ENCODE peak calls at places on chromosomes 1 and 21, in six cellular contexts. Y is sigmoid colon; K is CD8-positive, alpha-beta T cell; Q is mesothelial cell of epicardium; O is Panc1; G is prostate gland. L is an unnamed sample.

GRCh38 chr1:8439015-8439702 is 121.2 kb downstream of the SLC45A1 start:
- DNase-seq in O (no peak), G (peak), Y (peak), K (no peak), Q (peak), L (peak)

GRCh38 chr1:110203021-110203661 is 7.0 kb upstream of the KCNC4 start:
- DNase-seq in G (peak), Y (no peak), O (no peak), Q (peak), K (peak), L (no peak)

GRCh38 chr1:88204768-88205167 is 479.3 kb upstream of the PKN2 start:
- DNase-seq in Q (no peak), K (no peak), G (no peak), O (no peak), Y (no peak), L (no peak)

GRCh38 chr1:225811622-225812487 is 1.9 kb downstream of the EPHX1 start:
- DNase-seq in O (no peak), G (no peak), K (no peak), Q (no peak), Y (no peak), L (no peak)

GRCh38 chr1:232335261-232335660 is 294.7 kb downstream of the SIPA1L2 start:
- DNase-seq in G (no peak), Y (no peak), K (peak), Q (no peak), O (no peak), L (no peak)

GRCh38 chr1:109756848-109757521 is 6.7 kb downstream of the EPS8L3 start:
- DNase-seq in Q (peak), O (no peak), Y (no peak), K (peak), G (no peak), L (no peak)

GRCh38 chr21:35254006-35254751 is 205.1 kb upstream of the RUNX1 start:
- DNase-seq in K (no peak), G (peak), Q (no peak), Y (no peak), O (no peak), L (no peak)

GRCh38 chr1:26531651-26532131 is 2.1 kb downstream of the RPS6KA1 start:
- DNase-seq in Y (no peak), O (no peak), K (no peak), G (peak), Q (no peak), L (peak)

GRCh38 chr1:209583408-209583807 is at the start of gene CAMK1G:
- DNase-seq in Q (peak), Y (no peak), K (no peak), O (no peak), G (no peak), L (no peak)

GRCh38 chr1:21165632-21166031 is 11.1 kb downstream of the EIF4G3 start:
- DNase-seq in K (no peak), Q (no peak), Y (no peak), O (no peak), G (no peak), L (no peak)

GRCh38 chr1:79193211-79194079 is 186.9 kb upstream of the ADGRL4 start:
- DNase-seq in Y (no peak), Q (no peak), O (peak), G (no peak), K (no peak), L (no peak)

GRCh38 chr1:86197206-86197855 is 40.8 kb upstream of the COL24A1 start:
- DNase-seq in Q (no peak), O (no peak), K (no peak), Y (no peak), G (no peak), L (no peak)

GRCh38 chr1:175171214-175171913 is 21.2 kb downstream of the KIAA0040 start:
- DNase-seq in K (no peak), Q (no peak), Y (no peak), O (no peak), G (no peak), L (no peak)

GRCh38 chr1:175166746-175167145 is 25.8 kb downstream of the KIAA0040 start:
- DNase-seq in Y (no peak), O (no peak), Q (no peak), K (no peak), G (no peak), L (no peak)

GRCh38 chr1:175169305-175170018 is 23.1 kb downstream of the KIAA0040 start:
- DNase-seq in O (no peak), G (no peak), K (no peak), Q (no peak), Y (no peak), L (no peak)

GRCh38 chr1:175172503-175172902 is 20.1 kb downstream of the KIAA0040 start:
- DNase-seq in O (no peak), Q (no peak), G (no peak), K (no peak), Y (no peak), L (no peak)

GRCh38 chr1:175168782-175169181 is 23.8 kb downstream of the KIAA0040 start:
- DNase-seq in Y (no peak), K (no peak), O (no peak), Q (no peak), G (no peak), L (no peak)
- TF ChIP-seq CTCF in Y (no peak), K (no peak), O (no peak), Q (no peak), G (no peak), L (no peak)

GRCh38 chr1:57131257-57131656 is 165.4 kb upstream of the C8B start:
- DNase-seq in G (no peak), K (no peak), Y (no peak), Q (no peak), O (no peak), L (no peak)
- TF ChIP-seq CTCF in G (no peak), K (no peak), Y (no peak), Q (no peak), O (no peak), L (no peak)

GRCh38 chr21:37915941-37916794 is at the start of gene KCNJ6:
- DNase-seq in O (no peak), Q (peak), K (no peak), G (peak), Y (no peak), L (peak)
- TF ChIP-seq CTCF in O (peak), Q (peak), K (no peak), G (no peak), Y (no peak), L (peak)

GRCh38 chr1:58739851-58740466 is 40.1 kb upstream of the MYSM1 start:
- DNase-seq in K (peak), G (peak), Q (no peak), Y (no peak), O (peak), L (no peak)
- TF ChIP-seq CTCF in K (peak), G (peak), Q (peak), Y (peak), O (peak), L (peak)

GRCh38 chr1:201888282-201889033 is at the start of gene SHISA4:
- DNase-seq in G (peak), Y (peak), O (no peak), K (peak), Q (peak), L (peak)

GRCh38 chr1:201890223-201890622 is 1.5 kb downstream of the SHISA4 start:
- DNase-seq in G (no peak), Y (peak), Q (no peak), K (no peak), O (no peak), L (no peak)

GRCh38 chr1:201890806-201891450 is 2.2 kb downstream of the SHISA4 start:
- DNase-seq in G (no peak), K (no peak), Q (no peak), Y (peak), O (no peak), L (no peak)

GRCh38 chr1:201887116-201887866 is 1.4 kb upstream of the SHISA4 start:
- DNase-seq in Q (no peak), G (no peak), K (no peak), O (no peak), Y (no peak), L (no peak)

GRCh38 chr1:201889092-201889968 is 632 bp downstream of the SHISA4 start:
- DNase-seq in Q (no peak), K (no peak), O (no peak), G (no peak), Y (peak), L (no peak)
- TF ChIP-seq CTCF in Q (no peak), K (no peak), O (no peak), G (no peak), Y (no peak), L (no peak)

GRCh38 chr1:171984262-171984661 is 143.0 kb downstream of the DNM3 start:
- DNase-seq in Y (no peak), O (no peak), Q (no peak), G (no peak), K (no peak), L (peak)

GRCh38 chr1:171988243-171988642 is 146.9 kb downstream of the DNM3 start:
- DNase-seq in Q (no peak), Y (no peak), G (no peak), O (no peak), K (no peak), L (no peak)

GRCh38 chr1:171983584-171983983 is 142.3 kb downstream of the DNM3 start:
- DNase-seq in O (no peak), K (no peak), Q (no peak), Y (no peak), G (no peak), L (no peak)

GRCh38 chr1:171984850-171985485 is 143.7 kb downstream of the DNM3 start:
- DNase-seq in G (no peak), O (no peak), Q (no peak), K (no peak), Y (no peak), L (no peak)

GRCh38 chr1:171985639-171986038 is 144.3 kb downstream of the DNM3 start:
- DNase-seq in K (no peak), Y (no peak), O (no peak), G (no peak), Q (no peak), L (no peak)
- TF ChIP-seq CTCF in K (no peak), Y (no peak), O (peak), G (no peak), Q (no peak), L (no peak)

DNA sequence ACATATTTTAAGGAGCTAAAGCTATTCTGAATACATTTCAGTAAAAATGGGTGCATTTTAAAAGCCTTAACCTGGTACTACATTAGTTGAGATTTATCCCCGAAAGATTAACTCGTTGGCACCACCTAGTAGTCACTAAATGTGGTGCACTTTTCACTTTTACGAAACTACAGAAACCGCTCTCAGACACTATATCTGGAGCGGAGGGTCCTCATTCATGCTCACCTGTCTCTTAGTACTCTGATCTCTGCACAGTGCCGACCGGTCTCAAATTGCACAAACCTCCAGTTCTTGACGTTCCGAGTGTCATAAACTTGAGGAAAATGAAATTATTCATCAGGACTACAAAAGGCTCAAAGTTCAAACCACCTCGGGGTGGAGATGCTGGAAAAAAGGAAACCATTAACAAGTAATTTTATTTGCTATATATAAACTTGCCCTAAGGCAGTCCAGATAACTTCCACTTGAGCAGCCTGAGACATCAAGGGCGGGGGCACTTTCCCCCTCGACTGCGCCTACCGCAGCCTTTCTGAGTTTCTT is 722 bp downstream of the LZIC start:
- DNase-seq in G (no peak), Q (no peak), K (peak), O (peak), Y (no peak), L (peak)
- TF ChIP-seq CTCF in G (no peak), Q (peak), K (peak), O (peak), Y (no peak), L (peak)

DNA sequence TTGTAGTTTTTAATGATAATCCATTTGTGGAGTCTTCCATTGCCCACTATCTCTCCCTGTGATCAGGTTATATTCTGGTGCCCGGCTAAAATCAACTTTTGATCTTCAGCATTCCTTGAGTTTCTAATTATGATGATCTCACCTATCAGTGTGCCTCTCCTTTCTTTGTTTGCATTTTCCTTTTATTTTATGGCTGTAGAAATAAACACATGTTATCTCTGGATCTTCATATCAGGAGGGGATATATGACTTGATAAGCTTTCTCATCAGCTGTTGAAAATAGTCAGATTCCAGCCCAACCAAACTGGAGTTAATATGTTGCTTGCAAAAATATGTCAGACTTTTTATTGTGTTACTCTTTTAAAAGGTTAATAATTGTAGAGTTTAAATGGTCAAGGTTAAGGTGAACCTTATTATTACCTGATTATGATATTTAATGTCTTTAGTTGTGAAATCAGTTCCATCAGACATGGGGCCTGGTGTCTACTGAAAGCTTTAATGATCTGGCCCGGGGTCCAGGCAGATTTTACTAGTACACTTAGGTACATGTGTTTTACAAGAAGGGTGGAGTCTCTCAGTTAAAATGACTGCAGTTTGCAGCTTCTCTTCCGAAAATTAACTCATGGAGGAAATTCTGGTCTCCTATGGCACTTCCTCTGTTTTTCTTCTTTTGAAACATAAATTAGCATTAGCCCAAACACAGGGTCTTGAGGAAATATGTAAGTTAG is 12.8 kb downstream of the KRTAP24-1 start:
- DNase-seq in G (no peak), K (no peak), Y (no peak), O (no peak), Q (no peak), L (no peak)
- TF ChIP-seq CTCF in G (no peak), K (no peak), Y (no peak), O (no peak), Q (no peak), L (no peak)

GRCh38 chr1:29396438-29397255 is 160.3 kb downstream of the PTPRU start:
- DNase-seq in Q (peak), K (no peak), Y (no peak), O (no peak), G (no peak), L (no peak)
- TF ChIP-seq CTCF in Q (no peak), K (no peak), Y (no peak), O (no peak), G (no peak), L (no peak)

GRCh38 chr1:218347713-218348627 is 2.8 kb downstream of the TGFB2 start:
- DNase-seq in Y (peak), O (no peak), G (no peak), Q (no peak), K (no peak), L (no peak)

GRCh38 chr1:218344814-218345672 is at the start of gene TGFB2:
- DNase-seq in G (peak), Q (no peak), K (no peak), O (peak), Y (peak), L (peak)

GRCh38 chr1:218347316-218347712 is 2.2 kb downstream of the TGFB2 start:
- DNase-seq in O (no peak), K (no peak), G (no peak), Q (no peak), Y (peak), L (no peak)

GRCh38 chr1:218346391-218347204 is 1.5 kb downstream of the TGFB2 start:
- DNase-seq in Q (no peak), K (no peak), G (no peak), O (no peak), Y (peak), L (no peak)

DNA sequence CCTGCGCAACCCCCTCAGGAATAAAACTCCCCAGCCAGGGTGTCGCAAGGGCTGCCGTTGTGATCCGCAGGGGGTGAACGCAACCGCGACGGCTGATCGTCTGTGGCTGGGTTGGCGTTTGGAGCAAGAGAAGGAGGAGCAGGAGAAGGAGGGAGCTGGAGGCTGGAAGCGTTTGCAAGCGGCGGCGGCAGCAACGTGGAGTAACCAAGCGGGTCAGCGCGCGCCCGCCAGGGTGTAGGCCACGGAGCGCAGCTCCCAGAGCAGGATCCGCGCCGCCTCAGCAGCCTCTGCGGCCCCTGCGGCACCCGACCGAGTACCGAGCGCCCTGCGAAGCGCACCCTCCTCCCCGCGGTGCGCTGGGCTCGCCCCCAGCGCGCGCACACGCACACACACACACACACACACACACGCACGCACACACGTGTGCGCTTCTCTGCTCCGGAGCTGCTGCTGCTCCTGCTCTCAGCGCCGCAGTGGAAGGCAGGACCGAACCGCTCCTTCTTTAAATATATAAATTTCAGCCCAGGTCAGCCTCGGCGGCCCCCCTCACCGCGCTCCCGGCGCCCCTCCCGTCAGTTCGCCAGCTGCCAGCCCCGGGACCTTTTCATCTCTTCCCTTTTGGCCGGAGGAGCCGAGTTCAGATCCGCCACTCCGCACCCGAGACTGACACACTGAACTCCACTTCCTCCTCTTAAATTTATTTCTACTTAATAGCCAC is 696 bp downstream of the TGFB2 start:
- DNase-seq in G (peak), K (peak), Y (peak), O (no peak), Q (peak), L (peak)
- TF ChIP-seq CTCF in G (no peak), K (no peak), Y (no peak), O (no peak), Q (no peak), L (no peak)